ENCODE peak calls at places on chromosomes 5 and 9, in seven cellular contexts. S is transverse colon, L is vagina, E is sigmoid colon, F is K562, W is HepG2, O is suprapubic skin. B is an unnamed sample. For H3K4me1, the result is how much of the 10 kb centered on the place peaks cover.

GRCh38 chr9:120486347-120486746 is 93.6 kb downstream of the CDK5RAP2 start:
- DNase-seq in S (no peak), L (no peak), E (no peak), F (no peak), W (no peak), O (no peak), B (peak)

GRCh38 chr5:87722286-87722685 is 309.6 kb upstream of the CCNH start:
- DNase-seq in S (no peak), L (no peak), E (no peak), F (no peak), W (no peak), O (no peak), B (no peak)

GRCh38 chr9:97794666-97795065 is 58.4 kb upstream of the FOXE1 start:
- DNase-seq in S (no peak), L (no peak), E (no peak), F (no peak), W (no peak), O (no peak), B (no peak)

GRCh38 chr9:129567329-129567728 is 53.6 kb downstream of the C9orf50 start:
- DNase-seq in S (no peak), L (no peak), E (no peak), F (no peak), W (no peak), O (no peak), B (no peak)

GRCh38 chr5:171714851-171715250 is 70.8 kb upstream of the SMIM23 start:
- DNase-seq in S (no peak), L (peak), E (no peak), F (no peak), W (no peak), O (no peak), B (no peak)

GRCh38 chr9:34993502-34994428 is 4.2 kb downstream of the DNAJB5 start:
- DNase-seq in S (peak), L (peak), E (peak), F (no peak), W (no peak), O (peak), B (peak)

GRCh38 chr9:1005043-1005667 is 28.7 kb downstream of the DMRT3 start:
- DNase-seq in S (no peak), L (no peak), E (no peak), F (peak), W (peak), O (no peak), B (no peak)

GRCh38 chr9:22170162-22170932 is 161.2 kb upstream of the CDKN2B start:
- DNase-seq in S (no peak), L (no peak), E (no peak), F (no peak), W (peak), O (no peak), B (no peak)

GRCh38 chr9:98146101-98146991 is 27.3 kb upstream of the TRIM14 start:
- DNase-seq in S (peak), L (no peak), E (no peak), F (no peak), W (peak), O (peak), B (peak)

GRCh38 chr9:129489838-129490582 is 130.9 kb downstream of the C9orf50 start:
- DNase-seq in S (no peak), L (no peak), E (peak), F (peak), W (no peak), O (peak), B (no peak)

GRCh38 chr9:128245293-128246151 is 30.3 kb downstream of the GOLGA2 start:
- DNase-seq in S (no peak), L (no peak), E (peak), F (peak), W (peak), O (no peak), B (no peak)

GRCh38 chr5:172008689-172009141 is 2.3 kb upstream of the FBXW11 start:
- DNase-seq in S (no peak), L (no peak), E (no peak), F (peak), W (no peak), O (no peak), B (no peak)

GRCh38 chr5:167798427-167798826 is 493.0 kb upstream of the WWC1 start:
- DNase-seq in S (no peak), L (no peak), E (no peak), F (no peak), W (no peak), O (no peak), B (no peak)

GRCh38 chr5:166517976-166518375 is 1773.5 kb upstream of the WWC1 start:
- DNase-seq in S (no peak), L (no peak), E (no peak), F (no peak), W (no peak), O (no peak), B (no peak)

GRCh38 chr9:130239741-130240241 is 25.8 kb upstream of the HMCN2 start:
- DNase-seq in S (no peak), L (no peak), E (peak), F (no peak), W (no peak), O (no peak), B (no peak)

GRCh38 chr5:43215073-43215631 is 23.1 kb downstream of the NIM1K start:
- DNase-seq in S (no peak), L (no peak), E (no peak), F (no peak), W (no peak), O (no peak), B (no peak)

GRCh38 chr5:57004800-57005199 is 52.9 kb upstream of the MIER3 start:
- DNase-seq in S (no peak), L (no peak), E (no peak), F (no peak), W (peak), O (no peak), B (no peak)

GRCh38 chr9:130563797-130564196 is 15.6 kb upstream of the FUBP3 start:
- DNase-seq in S (no peak), L (no peak), E (no peak), F (no peak), W (no peak), O (no peak), B (no peak)

GRCh38 chr9:79980440-79980839 is 408.7 kb downstream of the TLE4 start:
- DNase-seq in S (no peak), L (no peak), E (no peak), F (no peak), W (no peak), O (no peak), B (no peak)

GRCh38 chr5:4019841-4020240 is 424.2 kb downstream of the IRX1 start:
- DNase-seq in S (no peak), L (no peak), E (no peak), F (no peak), W (no peak), O (no peak), B (no peak)

GRCh38 chr9:8221462-8221861 is 421.9 kb upstream of the DMAC1 start:
- DNase-seq in S (no peak), L (no peak), E (no peak), F (no peak), W (no peak), O (no peak), B (no peak)

GRCh38 chr9:32385885-32386283 is 1.4 kb downstream of the ACO1 start:
- DNase-seq in S (no peak), L (no peak), E (no peak), F (no peak), W (no peak), O (no peak), B (no peak)

GRCh38 chr5:1783214-1783551 is 16.5 kb downstream of the MRPL36 start:
- DNase-seq in S (no peak), L (no peak), E (peak), F (no peak), W (no peak), O (peak), B (no peak)

GRCh38 chr5:80269991-80270438 is 14.2 kb upstream of the SERINC5 start:
- DNase-seq in S (no peak), L (no peak), E (no peak), F (no peak), W (no peak), O (no peak), B (no peak)

GRCh38 chr9:130707225-130707976 is 13.8 kb downstream of the EXOSC2 start:
- DNase-seq in S (peak), L (no peak), E (peak), F (no peak), W (peak), O (peak), B (peak)

GRCh38 chr9:2214707-2215106 is 199.6 kb downstream of the SMARCA2 start:
- DNase-seq in S (no peak), L (no peak), E (no peak), F (no peak), W (no peak), O (no peak), B (no peak)

GRCh38 chr5:126233256-126233655 is 190.0 kb upstream of the GRAMD2B start:
- DNase-seq in S (no peak), L (no peak), E (no peak), F (no peak), W (no peak), O (no peak), B (no peak)

GRCh38 chr5:152523964-152524363 is 118.9 kb upstream of the NMUR2 start:
- DNase-seq in S (no peak), L (no peak), E (no peak), F (no peak), W (no peak), O (no peak), B (no peak)

GRCh38 chr5:92922231-92922967 is 658.6 kb downstream of the NR2F1-AS1 start:
- DNase-seq in S (no peak), L (no peak), E (no peak), F (no peak), W (peak), O (no peak), B (no peak)

GRCh38 chr5:174424219-174425053 is 299.9 kb upstream of the MSX2 start:
- DNase-seq in S (no peak), L (peak), E (no peak), F (no peak), W (no peak), O (no peak), B (no peak)

GRCh38 chr9:3240651-3241268 is 285.0 kb downstream of the RFX3 start:
- DNase-seq in S (peak), L (no peak), E (peak), F (peak), W (peak), O (no peak), B (peak)

GRCh38 chr9:124399323-124399962 is 15.8 kb downstream of the PSMB7 start:
- DNase-seq in S (no peak), L (no peak), E (no peak), F (no peak), W (no peak), O (no peak), B (no peak)

GRCh38 chr9:32430720-32431119 is 46.3 kb downstream of the ACO1 start:
- DNase-seq in S (no peak), L (no peak), E (no peak), F (no peak), W (no peak), O (no peak), B (no peak)

DNA sequence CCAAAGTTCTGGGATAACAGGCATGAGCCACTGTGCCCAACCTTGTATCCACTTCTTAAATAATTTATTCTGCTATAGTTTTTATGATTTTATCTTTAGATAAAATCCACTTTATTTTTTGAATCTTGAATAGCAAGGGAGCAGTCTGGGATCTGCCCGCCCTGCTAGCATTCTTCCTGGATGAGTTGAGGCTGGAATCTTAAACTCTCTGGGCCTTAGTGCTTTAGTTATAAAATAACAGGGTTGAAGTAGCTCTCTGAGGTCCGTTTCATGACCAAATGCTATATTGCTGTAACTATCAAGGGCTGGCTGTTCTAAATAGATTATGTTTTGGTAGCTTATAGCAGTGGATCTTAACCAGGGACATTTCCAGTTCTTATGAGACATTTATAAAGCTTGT is 20.8 kb downstream of the ACER2 start:
- DNase-seq in S (no peak), L (no peak), E (no peak), F (no peak), W (no peak), O (no peak), B (no peak)
- TF ChIP-seq POLR2AphosphoS5 in S (no peak), L (no peak), E (no peak), F (no peak), W (no peak), O (no peak), B (no peak)

GRCh38 chr5:154193636-154194035 is 3.1 kb downstream of the GALNT10 start:
- DNase-seq in S (no peak), L (no peak), E (no peak), F (no peak), W (no peak), O (no peak), B (no peak)
- H3K4me1 ChIP-seq in S (under half), L (half or more), E (under half), F (under half), W (under half), O (half or more), B (half or more)

DNA sequence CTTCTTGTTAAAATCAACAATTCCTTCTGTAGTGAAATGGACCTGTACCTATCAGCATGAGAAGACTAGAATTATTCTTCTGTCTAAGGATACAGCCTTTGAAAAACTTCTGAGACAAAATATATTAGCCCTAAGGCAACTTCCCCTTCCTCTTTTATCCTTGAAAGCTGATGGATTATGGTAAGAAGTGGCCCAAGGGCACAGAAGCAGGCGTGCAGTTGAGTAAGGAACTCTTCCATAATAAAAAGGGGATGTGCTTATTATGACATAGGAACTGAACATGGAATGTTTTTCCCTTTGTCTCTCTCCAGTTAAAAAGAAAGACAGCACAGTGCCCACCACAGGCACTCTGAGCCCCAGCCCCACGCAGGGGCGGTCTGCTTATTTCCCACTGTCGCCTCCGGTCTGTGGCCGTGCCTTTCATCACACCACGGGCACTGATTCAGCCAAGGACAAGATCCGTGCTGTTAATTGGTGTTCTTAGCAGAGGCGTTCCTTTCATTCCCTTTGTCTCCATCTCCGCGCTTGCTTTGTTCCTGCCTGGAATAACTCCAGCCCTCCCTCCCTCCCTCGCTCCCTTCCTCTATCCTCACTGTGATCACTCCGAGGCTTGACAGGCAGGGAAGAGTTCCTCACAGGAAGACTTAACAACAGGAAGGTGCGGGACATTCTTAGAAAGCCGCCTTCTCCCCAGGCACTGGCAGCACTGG is 135.9 kb upstream of the OTULINL start:
- DNase-seq in S (no peak), L (no peak), E (peak), F (no peak), W (no peak), O (no peak), B (no peak)
- TF ChIP-seq POLR2AphosphoS5 in S (no peak), L (no peak), E (peak), F (no peak), W (no peak), O (no peak), B (no peak)

DNA sequence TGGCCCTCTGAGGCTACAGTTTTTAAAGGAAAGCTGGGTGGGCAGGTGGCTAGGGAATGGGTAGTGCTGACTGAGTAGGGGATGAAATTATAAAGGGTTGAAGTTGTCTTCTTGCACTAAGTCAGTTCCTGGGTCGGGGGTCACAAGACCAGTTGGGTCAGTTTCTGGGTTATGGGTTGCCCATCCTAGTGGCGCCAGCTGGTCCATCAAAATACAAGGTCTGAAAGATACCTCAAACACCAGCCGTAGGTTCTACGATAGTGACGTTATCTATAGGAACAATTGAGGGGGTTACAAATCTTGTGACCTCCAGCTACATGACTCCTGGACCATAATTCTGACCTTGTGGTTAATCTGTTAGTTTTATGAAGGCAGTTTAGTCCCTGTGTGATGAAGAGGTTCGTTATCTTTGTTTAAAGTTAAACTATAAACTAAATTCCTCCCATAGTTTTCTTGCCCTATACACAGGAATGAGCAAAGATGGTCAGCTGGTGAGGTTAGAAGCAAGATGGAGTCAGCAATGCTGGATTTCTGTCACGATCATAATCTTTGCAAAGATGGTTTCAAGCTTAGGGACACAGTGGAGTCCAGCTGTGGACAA is 14.2 kb upstream of the CREBRF start:
- DNase-seq in S (no peak), L (no peak), E (no peak), F (no peak), W (peak), O (no peak), B (no peak)
- H3K4me1 ChIP-seq in S (under half), L (under half), E (under half), F (under half), W (under half), O (under half), B (under half)